ENCODE peak calls at places on chromosomes 4 and X, in eight cellular contexts. B is ELR, C is LoVo, L is dorsolateral prefrontal cortex, T is NCI-H510A treated with DMSO at 0.1 percent for 48 hours, N is kidney epithelial cell, D is NCI-H460, E is iris pigment epithelial cell. S is an unnamed sample.
A peak's percentile ranks its signal among the peaks of the same experiment; 100 is the strongest.

GRCh38 chrX:155888139-155888538 is 7.0 kb downstream of the VAMP7 start:
- DNase-seq in C (peak; percentile 27), T (no peak), N (peak; percentile 65), B (peak; percentile 85), E (peak; percentile 80), L (no peak), D (no peak), S (no peak)

GRCh38 chr4:186723207-186724047 is at the start of gene FAT1:
- DNase-seq in L (no peak), D (no peak), B (peak; percentile 82), E (peak; percentile 88), T (peak; percentile 50), C (no peak), N (no peak), S (peak; percentile 56)

GRCh38 chr4:43816107-43816506 is 632.5 kb downstream of the KCTD8 start:
- DNase-seq in T (no peak), C (no peak), D (no peak), B (no peak), L (no peak), N (no peak), E (peak; percentile 8), S (no peak)

GRCh38 chr4:172986114-172986513 is 182.5 kb upstream of the GALNT7 start:
- DNase-seq in T (no peak), C (no peak), L (no peak), N (no peak), D (no peak), E (no peak), B (no peak), S (no peak)

GRCh38 chrX:11724122-11725017 is 33.7 kb upstream of the MSL3 start:
- DNase-seq in E (peak; percentile 35), L (no peak), D (peak; percentile 19), C (peak; percentile 12), B (peak; percentile 53), T (peak; percentile 10), N (no peak), S (no peak)

GRCh38 chr4:168656055-168656660 is 159.3 kb downstream of the PALLD start:
- DNase-seq in B (peak; percentile 73), D (no peak), E (peak; percentile 95), C (no peak), N (peak; percentile 81), L (no peak), T (no peak), S (no peak)

GRCh38 chrX:39848900-39849299 is 248.9 kb downstream of the BCOR start:
- DNase-seq in E (peak; percentile 83), N (no peak), B (peak; percentile 58), L (no peak), C (no peak), T (no peak), D (no peak), S (no peak)

GRCh38 chrX:38277802-38278201 is 49.5 kb downstream of the RPGR start:
- DNase-seq in B (peak; percentile 8), T (no peak), C (no peak), N (no peak), L (no peak), D (peak; percentile 36), E (peak; percentile 25), S (no peak)

GRCh38 chr4:1240721-1241465 is 8.0 kb downstream of the CTBP1 start:
- DNase-seq in N (no peak), E (no peak), D (no peak), T (no peak), B (no peak), L (no peak), C (no peak), S (no peak)

GRCh38 chr4:124144302-124144701 is 568.2 kb downstream of the ANKRD50 start:
- DNase-seq in D (no peak), E (no peak), N (peak; percentile 61), B (no peak), T (no peak), C (no peak), L (no peak), S (no peak)

GRCh38 chr4:165308174-165308573 is 19.3 kb upstream of the MSMO1 start:
- DNase-seq in N (no peak), E (no peak), D (no peak), B (no peak), L (no peak), T (no peak), C (no peak), S (no peak)

GRCh38 chr4:154854362-154854761 is 73.3 kb downstream of the RBM46 start:
- DNase-seq in T (peak; percentile 5), N (no peak), C (no peak), B (peak; percentile 46), E (peak; percentile 13), D (no peak), L (no peak), S (no peak)

S was measured in mucosa of gallbladder.